ENCODE peak calls at places on chromosomes 3 and 15, in ten cellular contexts. J, T, D, X, Q, Y, K, O, Z and I are unnamed samples.

GRCh38 chr3:53045107-53045783 is 628 bp downstream of the SFMBT1 start:
- DNase-seq in X (peak; percentile 72), J (peak; percentile 80), O (peak; percentile 43), D (no peak), T (peak; percentile 23), K (peak; percentile 55), Z (peak; percentile 39), Y (peak; percentile 24), Q (peak; percentile 79), I (no peak)

GRCh38 chr3:98565237-98565643 is 28.2 kb downstream of the CPOX start:
- DNase-seq in T (no peak), Y (no peak), D (no peak), X (no peak), Q (no peak), J (no peak), K (no peak), O (no peak), Z (no peak), I (no peak)

GRCh38 chr3:100737334-100737733 is 28.0 kb downstream of the TFG start:
- DNase-seq in T (no peak), X (no peak), O (peak; percentile 3), Q (no peak), Y (no peak), K (no peak), D (no peak), Z (no peak), J (peak; percentile 13), I (no peak)

GRCh38 chr15:59148160-59148810 is 43.3 kb downstream of the CCNB2 start:
- DNase-seq in D (no peak), Y (no peak), Q (no peak), X (no peak), T (no peak), Z (no peak), J (no peak), O (no peak), K (no peak), I (peak; percentile 35)

GRCh38 chr15:90471126-90471525 is 58.6 kb upstream of the CRTC3 start:
- DNase-seq in Q (no peak), D (no peak), Y (no peak), O (no peak), K (no peak), Z (no peak), J (no peak), T (no peak), X (no peak), I (no peak)

GRCh38 chr3:105746226-105746996 is 122.4 kb downstream of the CBLB start:
- DNase-seq in Q (no peak), Z (no peak), Y (no peak), D (no peak), T (no peak), O (no peak), X (no peak), K (no peak), J (no peak), I (peak; percentile 9)

GRCh38 chr15:29682781-29683180 is 139.5 kb downstream of the TJP1 start:
- DNase-seq in K (no peak), X (no peak), Y (no peak), Q (no peak), J (no peak), Z (no peak), T (no peak), D (no peak), O (no peak), I (peak; percentile 34)

GRCh38 chr15:77497108-77497737 is 76.5 kb downstream of the HMG20A start:
- DNase-seq in K (peak; percentile 79), D (no peak), Y (peak; percentile 42), O (no peak), J (peak; percentile 26), Q (peak; percentile 91), X (no peak), Z (no peak), T (no peak), I (peak; percentile 45)

GRCh38 chr3:48142316-48142870 is 45.8 kb downstream of the CDC25A start:
- DNase-seq in D (no peak), X (no peak), Y (no peak), Q (no peak), J (no peak), Z (no peak), T (no peak), K (no peak), O (no peak), I (no peak)

GRCh38 chr3:104279617-104280016 is 1087.1 kb upstream of the ALCAM start:
- DNase-seq in J (no peak), Q (no peak), Z (no peak), K (no peak), O (peak; percentile 22), Y (no peak), X (no peak), D (no peak), T (no peak), I (peak; percentile 61)

GRCh38 chr3:59660852-59661624 is 611.2 kb upstream of the CFAP20DC start:
- DNase-seq in Y (no peak), Z (no peak), D (no peak), Q (no peak), J (peak; percentile 18), T (no peak), O (no peak), X (no peak), K (no peak), I (no peak)

GRCh38 chr3:174125267-174125844 is 727.8 kb downstream of the NLGN1 start:
- DNase-seq in Y (peak; percentile 19), Z (no peak), T (no peak), O (peak; percentile 22), K (peak; percentile 15), Q (no peak), J (peak; percentile 56), X (no peak), D (peak; percentile 34), I (peak; percentile 24)

GRCh38 chr3:112199622-112200316 is 66.7 kb upstream of the GCSAM start:
- DNase-seq in Q (no peak), O (no peak), K (no peak), Y (no peak), Z (no peak), D (no peak), J (no peak), X (no peak), T (no peak), I (peak; percentile 63)

GRCh38 chr3:30619318-30619717 is 12.9 kb downstream of the TGFBR2 start:
- DNase-seq in K (no peak), Z (no peak), O (no peak), T (no peak), D (no peak), X (no peak), Y (no peak), J (no peak), Q (no peak), I (no peak)

GRCh38 chr3:149494022-149494758 is 19.7 kb downstream of the TM4SF4 start:
- DNase-seq in O (peak; percentile 53), Z (no peak), J (peak; percentile 73), K (peak; percentile 79), Q (peak; percentile 80), X (peak; percentile 79), Y (peak; percentile 82), D (peak; percentile 41), T (no peak), I (peak; percentile 39)

GRCh38 chr3:123706871-123707270 is 122.0 kb upstream of the HACD2 start:
- DNase-seq in O (no peak), T (no peak), Y (no peak), J (no peak), X (no peak), D (no peak), Z (no peak), K (peak; percentile 65), Q (no peak), I (peak; percentile 38)

GRCh38 chr3:177783338-177783737 is 586.1 kb upstream of the TBL1XR1 start:
- DNase-seq in T (no peak), K (no peak), Z (no peak), X (no peak), J (no peak), D (no peak), Q (no peak), O (no peak), Y (no peak), I (no peak)

GRCh38 chr15:49813615-49814014 is 192.8 kb downstream of the DTWD1 start:
- DNase-seq in Z (no peak), D (no peak), X (no peak), J (no peak), O (no peak), Y (no peak), T (no peak), Q (no peak), K (no peak), I (no peak)

GRCh38 chr3:178705925-178706324 is 169.7 kb downstream of the KCNMB2 start:
- DNase-seq in Q (no peak), J (no peak), T (no peak), D (no peak), X (no peak), Y (no peak), Z (no peak), O (no peak), K (no peak), I (peak; percentile 18)

GRCh38 chr3:189308594-189308993 is 136.8 kb downstream of the TPRG1 start:
- DNase-seq in Q (no peak), T (no peak), D (no peak), Z (no peak), J (no peak), K (no peak), O (no peak), X (no peak), Y (no peak), I (no peak)

GRCh38 chr15:56919708-56920637 is 1.5 kb downstream of the TCF12 start:
- DNase-seq in Q (peak; percentile 75), O (no peak), K (peak; percentile 69), D (peak; percentile 40), Y (peak; percentile 60), X (no peak), Z (no peak), J (peak; percentile 18), T (peak; percentile 4), I (peak; percentile 73)

GRCh38 chr3:51343918-51344687 is 41.0 kb upstream of the MANF start:
- DNase-seq in K (no peak), O (no peak), X (no peak), D (no peak), Z (no peak), T (no peak), Y (no peak), J (no peak), Q (peak; percentile 47), I (peak; percentile 67)